ENCODE peak calls at places on chromosomes 16 and 17, in six cellular contexts. Q, L, F, S, J and T are unnamed samples.
A peak's percentile ranks its signal among the peaks of the same experiment; 100 is the strongest.

GRCh38 chr16:11383481-11384183 is 38.4 kb downstream of the RMI2 start:
- DNase-seq in Q (no peak), S (no peak), J (no peak), L (no peak), F (no peak), T (peak; percentile 72)

GRCh38 chr17:61393550-61393903 is 6.1 kb upstream of the TBX2 start:
- DNase-seq in Q (peak; percentile 41), S (no peak), L (no peak), F (peak; percentile 47), J (no peak), T (no peak)

GRCh38 chr16:51755039-51755501 is 604.0 kb upstream of the SALL1 start:
- DNase-seq in S (no peak), J (no peak), F (no peak), Q (no peak), L (no peak), T (no peak)

GRCh38 chr16:31460582-31461002 is 1.3 kb downstream of the ARMC5 start:
- DNase-seq in L (peak; percentile 75), J (peak; percentile 69), F (no peak), Q (no peak), S (no peak), T (peak; percentile 18)

GRCh38 chr16:11977206-11978041 is 890 bp downstream of the SNX29 start:
- DNase-seq in J (no peak), L (peak; percentile 81), Q (no peak), S (no peak), F (no peak), T (no peak)

GRCh38 chr17:61770043-61770442 is 93.3 kb downstream of the BRIP1 start:
- DNase-seq in Q (no peak), J (no peak), F (no peak), L (no peak), S (no peak), T (no peak)

GRCh38 chr17:16987001-16987829 is 15.3 kb upstream of the TNFRSF13B start:
- DNase-seq in L (no peak), S (no peak), Q (no peak), J (no peak), F (no peak), T (no peak)

GRCh38 chr17:77451894-77452852 is 311.4 kb downstream of the SEC14L1 start:
- DNase-seq in Q (peak; percentile 52), J (no peak), L (peak; percentile 83), S (no peak), F (peak; percentile 81), T (no peak)

GRCh38 chr17:65228287-65228686 is 91.1 kb downstream of the RGS9 start:
- DNase-seq in Q (no peak), J (no peak), F (no peak), L (no peak), S (no peak), T (no peak)

GRCh38 chr16:52799149-52799548 is 252.2 kb upstream of the TOX3 start:
- DNase-seq in Q (no peak), F (no peak), S (no peak), L (no peak), J (no peak), T (no peak)

DNA sequence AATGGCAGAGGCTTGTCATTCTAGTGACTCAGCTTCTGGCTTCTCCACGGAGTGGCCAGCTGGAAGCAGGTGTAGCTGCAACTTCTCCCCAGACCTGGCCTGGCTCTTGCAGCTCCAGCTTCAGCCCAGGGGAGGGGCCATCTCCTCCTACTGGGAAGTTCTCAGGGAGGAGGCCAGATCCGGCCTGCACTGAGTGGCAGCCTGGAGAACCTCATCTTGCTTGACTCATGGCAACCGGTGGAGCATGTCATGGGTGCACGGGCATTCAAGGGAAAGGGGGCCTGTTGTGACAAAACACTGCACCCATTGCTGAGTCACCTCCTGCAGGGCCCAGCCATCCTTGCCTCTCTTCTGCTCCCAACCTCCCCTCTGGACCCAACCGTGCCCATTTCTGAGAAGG is 273.9 kb upstream of the MAF start:
- DNase-seq in S (no peak), F (no peak), J (no peak), L (no peak), Q (no peak), T (no peak)
- TF ChIP-seq CTCF in S (no peak), F (no peak), J (no peak), L (no peak), Q (no peak), T (no peak)

GRCh38 chr17:80263253-80264047 is 2.8 kb downstream of the RNF213 start:
- DNase-seq in J (peak; percentile 72), L (peak; percentile 89), S (peak; percentile 71), F (peak; percentile 91), Q (peak; percentile 90), T (no peak)
- TF ChIP-seq CTCF in J (no peak), L (no peak), S (no peak), F (peak; percentile 33), Q (no peak), T (peak; percentile 34)

GRCh38 chr17:81961087-81961514 is at the start of gene NOTUM:
- DNase-seq in L (peak; percentile 45), Q (no peak), S (no peak), F (peak; percentile 53), J (no peak), T (no peak)
- TF ChIP-seq CTCF in L (peak; percentile 26), Q (no peak), S (no peak), F (no peak), J (no peak), T (peak; percentile 37)

GRCh38 chr17:64073771-64074703 is 53.6 kb upstream of the ICAM2 start:
- DNase-seq in F (no peak), L (no peak), S (no peak), J (no peak), Q (no peak), T (no peak)
- TF ChIP-seq CTCF in F (no peak), L (no peak), S (no peak), J (no peak), Q (no peak), T (no peak)

DNA sequence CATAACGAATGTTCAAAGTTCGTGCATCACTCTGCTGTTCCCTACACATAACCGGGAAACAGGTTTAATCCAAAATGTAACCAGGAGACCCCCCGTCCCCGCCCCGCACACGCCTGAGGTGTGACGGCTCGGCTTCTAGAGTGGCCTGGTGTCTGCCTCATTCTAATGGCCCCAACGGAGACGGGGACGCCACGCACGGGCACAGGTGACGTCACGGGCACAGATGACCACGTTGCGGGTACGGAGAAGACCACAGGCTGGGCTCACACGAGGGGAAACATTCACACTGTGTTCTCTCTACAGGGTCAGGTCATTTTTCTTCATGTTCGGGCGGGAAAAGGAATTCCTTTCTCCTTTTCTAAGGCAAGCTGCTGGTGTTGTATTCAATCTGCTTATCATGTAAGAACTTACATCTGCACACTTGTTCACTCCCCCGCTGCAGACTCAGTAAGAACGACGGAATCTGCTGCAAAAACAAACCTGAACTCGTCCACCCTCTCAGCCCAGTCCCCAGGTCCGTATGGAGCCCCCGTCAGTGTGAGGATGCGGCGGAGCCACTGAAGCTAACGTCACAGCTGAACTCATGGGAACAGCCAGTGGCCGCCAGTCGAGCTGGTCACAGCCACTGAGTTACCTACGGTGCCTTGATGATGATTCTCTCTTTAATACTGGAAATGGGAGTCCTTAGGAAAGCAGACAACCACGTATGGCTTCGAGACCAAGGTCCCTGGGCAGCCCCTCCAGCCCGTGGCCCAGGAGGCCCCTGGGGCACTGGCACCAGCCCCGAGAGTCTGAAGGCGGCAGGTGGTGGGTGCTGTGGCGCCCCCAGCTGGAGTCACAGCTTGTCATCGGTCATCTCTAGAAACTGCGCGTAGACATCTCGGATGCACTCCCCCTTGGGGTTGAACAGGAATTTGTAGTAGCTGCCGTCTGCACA is 32.9 kb downstream of the WDR45B start:
- DNase-seq in L (no peak), F (no peak), S (no peak), J (no peak), Q (no peak), T (no peak)
- TF ChIP-seq CTCF in L (no peak), F (peak; percentile 24), S (no peak), J (no peak), Q (no peak), T (peak; percentile 45)